ENCODE peak calls at places on chromosomes 2 and 18, in four cellular contexts. H is heart left ventricle, W is left ventricle myocardium inferior, A is aorta. D is an unnamed sample. For H3K4me1, the result is how much of the 10 kb centered on the place peaks cover.

GRCh38 chr2:110219496-110220192 is 7.3 kb upstream of the MTLN start:
- DNase-seq in A (no peak), W (no peak), H (no peak), D (no peak)

GRCh38 chr2:20168727-20169696 is 55.9 kb downstream of the SDC1 start:
- DNase-seq in W (no peak), H (no peak), A (no peak), D (no peak)

GRCh38 chr2:173962036-173962435 is 3.1 kb downstream of the SP3 start:
- DNase-seq in A (no peak), W (no peak), H (no peak), D (no peak)

GRCh38 chr2:191539068-191539467 is 138.9 kb upstream of the NABP1 start:
- DNase-seq in H (no peak), W (no peak), A (no peak), D (no peak)

GRCh38 chr2:210072922-210073509 is 70.6 kb downstream of the RPE start:
- DNase-seq in A (no peak), W (no peak), H (no peak), D (no peak)

GRCh38 chr2:85525567-85525966 is 13.4 kb upstream of the MAT2A start:
- DNase-seq in W (no peak), H (no peak), A (no peak), D (no peak)

GRCh38 chr2:110867078-110867477 is 134.7 kb downstream of the ACOXL start:
- DNase-seq in A (no peak), H (no peak), W (no peak), D (no peak)

GRCh38 chr2:88452151-88452851 is at the start of gene FOXI3:
- DNase-seq in A (no peak), H (no peak), W (no peak), D (no peak)

GRCh38 chr2:199999166-199999565 is 43.8 kb downstream of the MAIP1 start:
- DNase-seq in W (no peak), H (no peak), A (no peak), D (no peak)

GRCh38 chr2:21310493-21310892 is 186.7 kb downstream of the TDRD15 start:
- DNase-seq in H (no peak), W (no peak), A (no peak), D (no peak)

GRCh38 chr2:146981921-146982320 is 862.9 kb upstream of the ACVR2A start:
- DNase-seq in H (no peak), A (no peak), W (no peak), D (no peak)

GRCh38 chr2:25491966-25492532 is 150.3 kb upstream of the DNMT3A start:
- DNase-seq in W (no peak), A (no peak), H (no peak), D (no peak)

GRCh38 chr2:109148991-109149645 is 20.1 kb downstream of the SH3RF3 start:
- DNase-seq in H (no peak), W (no peak), A (no peak), D (no peak)

GRCh38 chr2:43324589-43325447 is 98.4 kb upstream of the ZFP36L2 start:
- DNase-seq in H (no peak), W (no peak), A (peak), D (peak)

GRCh38 chr18:57957210-57957609 is 86.8 kb upstream of the NEDD4L start:
- DNase-seq in A (no peak), H (no peak), W (no peak), D (no peak)

GRCh38 chr2:24731040-24731439 is 62.2 kb downstream of the PTRHD1 start:
- DNase-seq in A (no peak), H (no peak), W (no peak), D (no peak)

GRCh38 chr2:32746554-32747133 is 118.8 kb downstream of the TTC27 start:
- DNase-seq in A (no peak), W (no peak), H (no peak), D (no peak)

GRCh38 chr2:183242937-183243336 is 118.7 kb downstream of the NUP35 start:
- DNase-seq in W (no peak), H (no peak), A (no peak), D (no peak)

GRCh38 chr2:176508374-176508773 is 239.1 kb downstream of the MTX2 start:
- DNase-seq in A (no peak), H (no peak), W (no peak), D (no peak)

GRCh38 chr2:43225093-43225787 is 1.2 kb downstream of the ZFP36L2 start:
- DNase-seq in W (peak), H (no peak), A (peak), D (peak)

GRCh38 chr2:54478899-54479298 is 22.8 kb downstream of the SPTBN1 start:
- DNase-seq in H (no peak), A (no peak), W (no peak), D (no peak)

GRCh38 chr18:45340884-45341283 is 274.4 kb upstream of the SLC14A2 start:
- DNase-seq in W (no peak), A (no peak), H (no peak), D (no peak)

GRCh38 chr2:30165050-30165520 is 18.3 kb downstream of the YPEL5 start:
- DNase-seq in A (no peak), H (peak), W (no peak), D (no peak)

GRCh38 chr2:1627628-1628371 is 116.5 kb downstream of the PXDN start:
- DNase-seq in A (peak), W (no peak), H (no peak), D (no peak)

GRCh38 chr2:196980498-196980897 is 54.0 kb upstream of the PGAP1 start:
- DNase-seq in A (no peak), W (no peak), H (no peak), D (no peak)

GRCh38 chr2:238138331-238139102 is at the start of gene KLHL30:
- DNase-seq in H (peak), A (peak), W (peak), D (peak)

GRCh38 chr18:44126598-44126997 is 554.1 kb upstream of the SETBP1 start:
- DNase-seq in H (no peak), W (no peak), A (no peak), D (no peak)

GRCh38 chr2:74003494-74004211 is 18.9 kb downstream of the TET3 start:
- DNase-seq in A (no peak), W (no peak), H (peak), D (peak)

GRCh38 chr2:190270298-190270697 is 49.3 kb downstream of the HIBCH start:
- DNase-seq in W (no peak), A (no peak), H (no peak), D (no peak)

GRCh38 chr2:74985983-74986382 is 27.5 kb downstream of the POLE4 start:
- DNase-seq in H (peak), A (peak), W (peak), D (no peak)

GRCh38 chr18:9139400-9140039 is 2.9 kb downstream of the ANKRD12 start:
- DNase-seq in W (no peak), A (no peak), H (no peak), D (no peak)

GRCh38 chr2:37250869-37251740 is 19.6 kb downstream of the NDUFAF7 start:
- DNase-seq in A (no peak), W (no peak), H (no peak), D (no peak)

GRCh38 chr2:46304635-46305034 is 7.4 kb downstream of the EPAS1 start:
- DNase-seq in A (no peak), H (no peak), W (no peak), D (no peak)

GRCh38 chr2:740446-741293 is 63.5 kb upstream of the TMEM18 start:
- DNase-seq in H (peak), W (peak), A (peak), D (peak)

GRCh38 chr2:161983010-161983651 is 90.9 kb downstream of the DPP4 start:
- DNase-seq in A (no peak), H (no peak), W (no peak), D (no peak)

GRCh38 chr18:2846241-2846637 is 567 bp upstream of the EMILIN2 start:
- DNase-seq in A (no peak), H (no peak), W (no peak), D (no peak)

GRCh38 chr18:48611785-48612480 is 73.1 kb downstream of the CTIF start:
- DNase-seq in A (peak), W (no peak), H (no peak), D (no peak)

DNA sequence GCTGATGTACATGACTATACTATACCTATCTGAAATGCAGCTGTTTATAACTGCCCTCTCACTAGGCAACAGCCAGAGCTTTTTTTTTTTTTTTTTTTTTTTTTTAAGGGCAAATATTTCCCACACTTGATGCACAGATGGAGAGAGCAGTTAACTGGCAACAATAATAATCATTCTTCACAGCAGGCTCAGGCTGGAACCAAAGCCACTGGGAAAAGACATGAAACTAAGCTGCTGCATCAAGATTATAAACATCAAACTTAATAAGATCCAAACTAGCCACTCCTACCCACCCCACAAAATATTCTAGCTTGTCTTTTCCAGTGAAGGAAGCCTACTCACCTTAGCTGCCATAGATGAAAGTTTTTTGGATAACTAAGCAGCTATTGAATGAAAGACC is 707.6 kb downstream of the LRP1B start:
- DNase-seq in H (no peak), W (no peak), A (no peak), D (no peak)
- H3K4me1 ChIP-seq in H (under half), W (under half), A (under half), D (under half)

DNA sequence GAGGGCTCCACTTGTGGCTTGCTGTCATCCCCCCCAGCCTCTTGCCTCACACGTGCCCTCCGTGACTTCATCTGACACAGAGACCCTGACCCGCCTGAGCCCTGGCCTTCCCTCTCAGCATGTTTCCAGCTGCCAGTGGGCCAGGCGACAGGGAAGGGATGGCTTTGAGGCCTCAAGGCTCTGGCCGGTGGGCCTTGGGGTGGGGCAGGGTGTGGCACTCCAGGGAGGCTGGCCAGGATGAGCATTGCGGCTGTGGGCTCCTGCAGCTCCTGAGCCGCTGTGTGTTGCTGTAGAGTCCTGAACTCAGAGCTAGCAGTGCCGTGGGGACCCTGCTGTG is 85.0 kb downstream of the TFCP2L1 start:
- DNase-seq in H (no peak), W (no peak), A (no peak), D (no peak)
- H3K27ac ChIP-seq in H (no peak), W (no peak), A (no peak), D (no peak)

GRCh38 chr2:239291505-239292350 is 109.1 kb downstream of the HDAC4 start:
- DNase-seq in A (no peak), H (peak), W (no peak), D (no peak)
- H3K4me3 ChIP-seq in A (no peak), H (no peak), W (no peak), D (no peak)

GRCh38 chr2:16661936-16662335 is 3.7 kb downstream of the CYRIA start:
- DNase-seq in W (no peak), H (no peak), A (no peak), D (no peak)

GRCh38 chr2:16664052-16664731 is 1.4 kb downstream of the CYRIA start:
- DNase-seq in H (peak), A (peak), W (no peak), D (peak)

GRCh38 chr2:16664809-16665745 is 557 bp downstream of the CYRIA start:
- DNase-seq in H (peak), A (peak), W (no peak), D (peak)

GRCh38 chr2:16662440-16662839 is 3.2 kb downstream of the CYRIA start:
- DNase-seq in W (no peak), A (peak), H (peak), D (peak)

GRCh38 chr2:16663121-16663905 is 2.3 kb downstream of the CYRIA start:
- DNase-seq in H (no peak), A (no peak), W (no peak), D (no peak)
- H3K4me1 ChIP-seq in H (under half), A (under half), W (half or more), D (under half)

GRCh38 chr18:13520306-13520705 is 206.1 kb downstream of the FAM210A start:
- DNase-seq in H (peak), W (peak), A (no peak), D (peak)
- H3K27ac ChIP-seq in H (peak), W (peak), A (no peak), D (peak)

GRCh38 chr18:76466410-76466991 is 28.5 kb downstream of the ZNF516 start:
- DNase-seq in H (no peak), W (no peak), A (no peak), D (no peak)
- H3K4me3 ChIP-seq in H (no peak), W (no peak), A (no peak), D (no peak)

GRCh38 chr18:50218432-50219197 is 23.7 kb upstream of the MYO5B start:
- DNase-seq in A (no peak), W (no peak), H (no peak), D (no peak)
- H3K4me1 ChIP-seq in A (under half), W (under half), H (under half), D (under half)

D was measured in right cardiac atrium.